ENCODE peak calls at places on chromosome 21, in four cellular contexts. One of them, this sample, is unnamed. For H3K4me1, the result is how much of the 10 kb centered on the place peaks cover.

GRCh38 chr21:32364387-32364786 is 28.4 kb downstream of the URB1 start:
- DNase-seq in stomach: peak
- DNase-seq in breast epithelium: peak
- DNase-seq in ovary: no peak
- DNase-seq in this sample: no peak

GRCh38 chr21:28959367-28960099 is 33.1 kb downstream of the LTN1 start:
- DNase-seq in stomach: no peak
- DNase-seq in breast epithelium: no peak
- DNase-seq in ovary: no peak
- DNase-seq in this sample: no peak

GRCh38 chr21:42298657-42299056 is 16.6 kb downstream of the TFF3 start:
- DNase-seq in stomach: no peak
- DNase-seq in breast epithelium: no peak
- DNase-seq in ovary: no peak
- DNase-seq in this sample: no peak

GRCh38 chr21:46605759-46606426 is 1.0 kb upstream of the S100B start:
- DNase-seq in stomach: peak
- DNase-seq in breast epithelium: no peak
- DNase-seq in ovary: no peak
- DNase-seq in this sample: no peak

GRCh38 chr21:33754493-33754892 is 112.2 kb downstream of the ITSN1 start:
- DNase-seq in stomach: no peak
- DNase-seq in breast epithelium: no peak
- DNase-seq in ovary: no peak
- DNase-seq in this sample: no peak

GRCh38 chr21:42154237-42155044 is 64.5 kb upstream of the ABCG1 start:
- DNase-seq in stomach: no peak
- DNase-seq in breast epithelium: no peak
- DNase-seq in ovary: no peak
- DNase-seq in this sample: no peak

GRCh38 chr21:32917392-32918135 is 108.2 kb upstream of the OLIG2 start:
- DNase-seq in stomach: no peak
- DNase-seq in breast epithelium: no peak
- DNase-seq in ovary: no peak
- DNase-seq in this sample: no peak

GRCh38 chr21:25557170-25557569 is 50.1 kb downstream of the MRPL39 start:
- DNase-seq in stomach: no peak
- DNase-seq in breast epithelium: no peak
- DNase-seq in ovary: no peak
- DNase-seq in this sample: no peak

GRCh38 chr21:31397939-31398338 is 53.9 kb upstream of the TIAM1 start:
- DNase-seq in stomach: no peak
- DNase-seq in breast epithelium: no peak
- DNase-seq in ovary: no peak
- DNase-seq in this sample: no peak

GRCh38 chr21:28605138-28605537 is 387.5 kb downstream of the LTN1 start:
- DNase-seq in stomach: no peak
- DNase-seq in breast epithelium: no peak
- DNase-seq in ovary: no peak
- DNase-seq in this sample: no peak

GRCh38 chr21:27047331-27048314 is 80.7 kb upstream of the ADAMTS5 start:
- DNase-seq in stomach: no peak
- DNase-seq in breast epithelium: no peak
- DNase-seq in ovary: no peak
- DNase-seq in this sample: no peak

GRCh38 chr21:39510240-39510639 is 58.5 kb downstream of the SH3BGR start:
- DNase-seq in stomach: no peak
- DNase-seq in breast epithelium: no peak
- DNase-seq in ovary: no peak
- DNase-seq in this sample: no peak

GRCh38 chr21:27569831-27570230 is 602.9 kb upstream of the ADAMTS5 start:
- DNase-seq in stomach: no peak
- DNase-seq in breast epithelium: no peak
- DNase-seq in ovary: no peak
- DNase-seq in this sample: no peak

GRCh38 chr21:37658994-37659458 is 257.2 kb downstream of the KCNJ6 start:
- DNase-seq in stomach: no peak
- DNase-seq in breast epithelium: no peak
- DNase-seq in ovary: peak
- DNase-seq in this sample: peak

GRCh38 chr21:42306366-42307035 is 8.7 kb downstream of the TFF3 start:
- DNase-seq in stomach: peak
- DNase-seq in breast epithelium: no peak
- DNase-seq in ovary: no peak
- DNase-seq in this sample: no peak

GRCh38 chr21:26834181-26834945 is 10.8 kb downstream of the ADAMTS1 start:
- DNase-seq in stomach: no peak
- DNase-seq in breast epithelium: no peak
- DNase-seq in ovary: no peak
- DNase-seq in this sample: no peak

GRCh38 chr21:39845581-39846130 is 21.6 kb upstream of the PCP4 start:
- DNase-seq in stomach: no peak
- DNase-seq in breast epithelium: no peak
- DNase-seq in ovary: no peak
- DNase-seq in this sample: no peak

GRCh38 chr21:28229811-28230210 is 762.9 kb downstream of the LTN1 start:
- DNase-seq in stomach: no peak
- DNase-seq in breast epithelium: no peak
- DNase-seq in ovary: no peak
- DNase-seq in this sample: peak

GRCh38 chr21:16074950-16075489 is 345.2 kb downstream of the USP25 start:
- DNase-seq in stomach: no peak
- DNase-seq in breast epithelium: no peak
- DNase-seq in ovary: no peak
- DNase-seq in this sample: no peak

GRCh38 chr21:25838809-25839208 is 104.0 kb downstream of the GABPA start:
- DNase-seq in stomach: no peak
- DNase-seq in breast epithelium: no peak
- DNase-seq in ovary: no peak
- DNase-seq in this sample: no peak

GRCh38 chr21:19523731-19524130 is 1120.1 kb upstream of the TMPRSS15 start:
- DNase-seq in stomach: no peak
- DNase-seq in breast epithelium: no peak
- DNase-seq in ovary: no peak
- DNase-seq in this sample: no peak

GRCh38 chr21:41422546-41423372 is 3.3 kb upstream of the MX1 start:
- DNase-seq in stomach: no peak
- DNase-seq in breast epithelium: no peak
- DNase-seq in ovary: no peak
- DNase-seq in this sample: no peak

GRCh38 chr21:15669247-15669646 is 60.5 kb upstream of the USP25 start:
- DNase-seq in stomach: no peak
- DNase-seq in breast epithelium: no peak
- DNase-seq in ovary: no peak
- DNase-seq in this sample: peak

GRCh38 chr21:28539623-28539988 is 453.1 kb downstream of the LTN1 start:
- DNase-seq in stomach: no peak
- DNase-seq in breast epithelium: no peak
- DNase-seq in ovary: no peak
- DNase-seq in this sample: no peak

GRCh38 chr21:38277501-38278111 is 20.8 kb downstream of the KCNJ15 start:
- DNase-seq in stomach: no peak
- DNase-seq in breast epithelium: no peak
- DNase-seq in ovary: peak
- DNase-seq in this sample: peak

GRCh38 chr21:14541840-14542495 is 4.1 kb downstream of the SAMSN1 start:
- DNase-seq in stomach: no peak
- DNase-seq in breast epithelium: no peak
- DNase-seq in ovary: no peak
- DNase-seq in this sample: no peak
- H3K4me3 ChIP-seq in stomach: peak
- H3K4me3 ChIP-seq in breast epithelium: no peak
- H3K4me3 ChIP-seq in ovary: no peak
- H3K4me3 ChIP-seq in this sample: no peak

GRCh38 chr21:43318368-43318767 is 108.6 kb downstream of the SIK1 start:
- DNase-seq in stomach: no peak
- DNase-seq in breast epithelium: no peak
- DNase-seq in ovary: no peak
- DNase-seq in this sample: no peak

GRCh38 chr21:43317254-43317748 is 109.6 kb downstream of the SIK1 start:
- DNase-seq in stomach: no peak
- DNase-seq in breast epithelium: no peak
- DNase-seq in ovary: no peak
- DNase-seq in this sample: no peak

GRCh38 chr21:43316156-43316845 is 110.6 kb downstream of the SIK1 start:
- DNase-seq in stomach: no peak
- DNase-seq in breast epithelium: no peak
- DNase-seq in ovary: no peak
- DNase-seq in this sample: no peak

GRCh38 chr21:43318841-43319781 is 107.8 kb downstream of the SIK1 start:
- DNase-seq in stomach: no peak
- DNase-seq in breast epithelium: no peak
- DNase-seq in ovary: no peak
- DNase-seq in this sample: peak

GRCh38 chr21:43317959-43318358 is 109.0 kb downstream of the SIK1 start:
- DNase-seq in stomach: no peak
- DNase-seq in breast epithelium: no peak
- DNase-seq in ovary: no peak
- DNase-seq in this sample: no peak
- TF ChIP-seq CTCF in stomach: no peak
- TF ChIP-seq CTCF in breast epithelium: no peak
- TF ChIP-seq CTCF in ovary: no peak
- TF ChIP-seq CTCF in this sample: no peak

GRCh38 chr21:45112371-45112770 is 38.0 kb downstream of the ADARB1 start:
- DNase-seq in stomach: no peak
- DNase-seq in breast epithelium: no peak
- DNase-seq in ovary: no peak
- DNase-seq in this sample: no peak

GRCh38 chr21:45113543-45113942 is 39.2 kb downstream of the ADARB1 start:
- DNase-seq in stomach: no peak
- DNase-seq in breast epithelium: no peak
- DNase-seq in ovary: no peak
- DNase-seq in this sample: peak

GRCh38 chr21:45114475-45114874 is 40.1 kb downstream of the ADARB1 start:
- DNase-seq in stomach: no peak
- DNase-seq in breast epithelium: no peak
- DNase-seq in ovary: no peak
- DNase-seq in this sample: no peak

GRCh38 chr21:45115141-45115540 is 40.8 kb downstream of the ADARB1 start:
- DNase-seq in stomach: no peak
- DNase-seq in breast epithelium: no peak
- DNase-seq in ovary: no peak
- DNase-seq in this sample: no peak

DNA sequence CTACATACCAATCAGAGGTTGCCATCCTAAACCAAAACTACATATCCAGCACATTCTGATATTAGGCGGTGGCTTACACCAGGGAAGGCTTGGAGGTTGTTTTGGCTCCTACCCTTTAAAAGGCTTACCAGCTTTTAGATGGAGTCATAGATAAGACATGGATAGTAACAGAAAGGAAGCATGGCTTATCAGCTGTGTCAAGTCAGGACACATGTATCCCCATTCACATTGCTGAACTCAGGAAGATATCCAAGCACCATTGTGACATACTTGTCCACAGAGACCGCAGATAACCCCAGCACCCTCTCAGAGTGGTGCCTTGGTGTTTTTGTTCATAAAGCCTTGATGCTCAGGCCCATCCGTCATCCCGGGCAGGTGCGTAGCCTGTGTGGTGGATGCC is 39.7 kb downstream of the ADARB1 start:
- DNase-seq in stomach: no peak
- DNase-seq in breast epithelium: no peak
- DNase-seq in ovary: no peak
- DNase-seq in this sample: peak
- H3K4me1 ChIP-seq in stomach: under half
- H3K4me1 ChIP-seq in breast epithelium: under half
- H3K4me1 ChIP-seq in ovary: under half
- H3K4me1 ChIP-seq in this sample: under half

DNA sequence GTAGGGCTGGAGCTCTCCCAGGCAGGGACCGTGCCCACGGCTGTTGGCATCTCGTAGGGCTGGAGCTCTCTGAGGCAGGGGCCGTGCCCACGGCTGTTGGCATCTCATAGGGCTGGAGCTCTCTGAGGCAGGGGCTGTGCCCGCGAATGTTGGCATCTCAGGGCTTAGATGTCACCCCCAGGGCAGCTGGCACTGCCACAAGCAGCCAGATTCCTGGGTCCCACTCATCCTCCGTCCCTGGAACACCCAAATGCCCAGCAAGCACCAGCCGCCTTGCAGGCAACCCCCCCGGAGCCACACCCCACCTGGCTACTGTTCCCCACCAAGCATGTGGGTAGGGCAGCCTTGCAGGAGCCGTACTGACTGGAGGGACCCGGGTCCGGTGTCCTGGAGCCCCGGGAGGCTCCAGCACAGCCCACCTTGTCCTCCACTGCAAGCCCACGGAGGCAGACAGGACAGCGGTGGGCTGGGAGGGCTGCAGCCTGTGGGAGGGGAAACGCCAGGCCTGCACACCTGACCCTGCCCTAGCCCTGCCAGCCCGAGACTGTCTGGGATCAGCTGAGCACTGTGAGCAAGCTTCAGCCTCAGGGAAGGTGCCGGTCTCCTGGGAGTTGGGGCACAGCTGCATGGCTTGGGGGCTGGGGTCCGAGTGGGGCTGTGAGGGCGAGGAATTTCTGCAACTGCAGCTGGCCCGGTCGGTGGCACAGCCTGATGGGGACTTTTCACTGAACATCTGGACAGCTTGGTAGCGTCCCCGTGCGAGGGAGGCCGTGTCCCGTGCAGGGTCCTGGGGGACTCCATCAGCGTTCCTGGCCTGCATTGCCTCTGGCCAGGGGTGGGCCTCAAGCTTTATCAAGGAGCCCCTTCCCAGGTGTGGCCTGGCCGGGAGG is 53.6 kb downstream of the COL18A1 start:
- DNase-seq in stomach: no peak
- DNase-seq in breast epithelium: no peak
- DNase-seq in ovary: no peak
- DNase-seq in this sample: no peak
- H3K4me3 ChIP-seq in stomach: no peak
- H3K4me3 ChIP-seq in breast epithelium: no peak
- H3K4me3 ChIP-seq in ovary: no peak
- H3K4me3 ChIP-seq in this sample: no peak

GRCh38 chr21:22965455-22966125 is 1967.4 kb downstream of the NCAM2 start:
- DNase-seq in stomach: no peak
- DNase-seq in breast epithelium: no peak
- DNase-seq in ovary: no peak
- DNase-seq in this sample: no peak
- TF ChIP-seq CTCF in stomach: no peak
- TF ChIP-seq CTCF in breast epithelium: no peak
- TF ChIP-seq CTCF in ovary: no peak
- TF ChIP-seq CTCF in this sample: no peak

DNA sequence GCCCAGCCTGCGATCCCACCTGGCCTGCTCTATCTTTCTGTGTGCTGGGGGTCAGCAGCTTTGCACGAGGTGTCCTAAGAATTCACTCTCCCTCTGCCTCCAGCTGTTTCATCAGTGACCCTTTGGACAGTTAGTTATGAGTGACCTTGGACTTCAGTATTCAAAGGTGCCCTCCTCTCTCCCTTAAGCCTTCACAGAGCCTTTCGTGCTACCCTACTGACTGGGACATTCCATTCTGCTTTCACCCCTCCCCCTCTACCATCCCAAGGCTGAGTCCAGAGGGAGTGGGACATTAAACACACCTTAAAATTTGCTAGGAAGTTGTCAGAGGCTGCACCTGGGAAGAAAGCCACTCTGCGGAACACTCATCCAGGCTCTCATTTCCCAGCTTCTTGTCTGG is 171.9 kb downstream of the CLIC6 start:
- DNase-seq in stomach: no peak
- DNase-seq in breast epithelium: no peak
- DNase-seq in ovary: no peak
- DNase-seq in this sample: no peak
- H3K4me1 ChIP-seq in stomach: under half
- H3K4me1 ChIP-seq in breast epithelium: under half
- H3K4me1 ChIP-seq in ovary: under half
- H3K4me1 ChIP-seq in this sample: under half

This sample was measured in cardiac muscle cell.